ENCODE peak calls at places on chromosomes 5 and 9, in eight cellular contexts. U is bronchial epithelial cell, P is upper lobe of right lung, D is stomach, S is right atrium auricular region, R is OCI-LY7, T is cardiac fibroblast, G is GM06990. E is an unnamed sample.

GRCh38 chr5:50320131-50320749 is 120.8 kb downstream of the EMB start:
- DNase-seq in U (peak), P (no peak), D (no peak), S (no peak), R (peak), T (no peak), G (no peak), E (no peak)

GRCh38 chr5:142823176-142823575 is 53.0 kb downstream of the ARHGAP26 start:
- DNase-seq in U (no peak), P (no peak), D (no peak), S (no peak), R (no peak), T (no peak), G (no peak), E (no peak)

GRCh38 chr5:107092695-107093094 is 578.0 kb downstream of the EFNA5 start:
- DNase-seq in U (peak), P (no peak), D (no peak), S (no peak), R (no peak), T (no peak), G (no peak), E (no peak)

GRCh38 chr5:124103671-124104070 is 591.7 kb downstream of the CSNK1G3 start:
- DNase-seq in U (peak), P (no peak), D (no peak), S (no peak), R (no peak), T (no peak), G (no peak), E (no peak)

GRCh38 chr5:102223542-102224444 is 72.3 kb downstream of the SLCO4C1 start:
- DNase-seq in U (peak), P (no peak), D (no peak), S (no peak), R (peak), T (peak), G (peak), E (no peak)

GRCh38 chr5:135223404-135223803 is 175.6 kb downstream of the MACROH2A1 start:
- DNase-seq in U (no peak), P (peak), D (peak), S (peak), R (no peak), T (no peak), G (no peak), E (peak)

GRCh38 chr5:73938280-73938937 is 312.4 kb downstream of the ARHGEF28 start:
- DNase-seq in U (peak), P (no peak), D (no peak), S (no peak), R (no peak), T (peak), G (no peak), E (no peak)

GRCh38 chr5:10892135-10892910 is 131.3 kb upstream of the DAP start:
- DNase-seq in U (no peak), P (no peak), D (no peak), S (no peak), R (no peak), T (no peak), G (no peak), E (no peak)

GRCh38 chr9:117415584-117415937 is 704 bp upstream of the ASTN2 start:
- DNase-seq in U (no peak), P (no peak), D (no peak), S (no peak), R (no peak), T (no peak), G (no peak), E (no peak)

GRCh38 chr9:8784813-8785212 is 985.2 kb upstream of the DMAC1 start:
- DNase-seq in U (peak), P (no peak), D (no peak), S (no peak), R (no peak), T (no peak), G (no peak), E (no peak)

GRCh38 chr5:107794731-107795130 is 124.0 kb upstream of the EFNA5 start:
- DNase-seq in U (no peak), P (no peak), D (no peak), S (no peak), R (no peak), T (no peak), G (no peak), E (no peak)

GRCh38 chr9:136279471-136279870 is 24.4 kb downstream of the CCDC187 start:
- DNase-seq in U (no peak), P (no peak), D (no peak), S (no peak), R (no peak), T (no peak), G (no peak), E (no peak)

GRCh38 chr9:136282272-136282861 is 21.5 kb downstream of the CCDC187 start:
- DNase-seq in U (no peak), P (no peak), D (no peak), S (no peak), R (peak), T (no peak), G (no peak), E (no peak)

GRCh38 chr9:136283291-136284235 is 20.3 kb downstream of the CCDC187 start:
- DNase-seq in U (peak), P (peak), D (peak), S (peak), R (peak), T (peak), G (peak), E (peak)

GRCh38 chr9:136280535-136281315 is 23.2 kb downstream of the CCDC187 start:
- DNase-seq in U (no peak), P (no peak), D (no peak), S (no peak), R (no peak), T (no peak), G (no peak), E (no peak)

DNA sequence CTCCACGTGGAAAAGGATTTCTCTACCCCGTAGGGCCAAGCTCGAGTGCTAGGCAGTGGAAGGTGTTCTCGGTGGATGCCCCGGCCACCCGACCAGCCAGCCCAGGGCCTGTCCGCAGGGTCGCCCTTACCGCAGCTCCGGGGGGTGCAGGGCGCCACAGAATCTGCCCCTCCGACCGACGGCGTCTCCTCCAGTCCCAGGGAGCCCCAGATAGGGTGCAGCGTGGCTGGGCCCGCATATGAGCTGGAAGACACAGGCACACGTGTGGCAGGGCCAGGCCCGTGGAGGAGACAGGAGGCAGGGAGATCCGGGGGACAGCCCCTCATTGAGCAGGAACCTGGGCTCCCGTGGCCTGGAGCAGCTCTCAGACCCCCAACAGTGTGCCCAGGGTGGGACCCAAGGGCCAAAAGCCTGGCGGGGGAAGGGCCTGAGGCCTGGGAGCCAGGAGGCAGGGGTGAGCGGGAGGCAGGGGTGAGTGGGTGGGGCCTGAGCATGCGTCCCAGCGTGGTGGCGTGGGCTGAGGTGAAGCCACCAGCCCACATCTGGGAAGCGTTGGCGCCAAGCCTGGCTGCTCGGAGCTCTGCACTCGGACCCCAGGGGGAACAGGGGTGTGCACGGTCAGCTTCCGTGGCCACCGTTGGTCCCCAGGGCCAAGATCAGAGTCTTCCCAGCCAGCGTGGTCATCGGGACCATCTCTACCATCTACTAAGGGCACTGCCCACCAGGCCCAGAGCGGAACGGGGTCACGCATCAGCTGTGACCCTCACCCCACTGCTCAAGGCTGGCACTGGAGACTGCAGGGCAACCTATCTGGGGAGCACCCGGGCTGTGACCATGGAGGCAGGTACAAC is 22.2 kb downstream of the CCDC187 start:
- DNase-seq in U (no peak), P (no peak), D (no peak), S (no peak), R (no peak), T (no peak), G (no peak), E (no peak)
- H3K4me3 ChIP-seq in U (no peak), P (no peak), D (no peak), S (no peak), R (no peak), T (no peak), G (no peak), E (no peak)

GRCh38 chr5:132754947-132755346 is 7.7 kb downstream of the CCNI2 start:
- DNase-seq in U (peak), P (no peak), D (no peak), S (no peak), R (no peak), T (peak), G (no peak), E (no peak)
- TF ChIP-seq CTCF in U (no peak), P (no peak), D (no peak), S (peak), R (peak), T (peak), G (no peak), E (no peak)

GRCh38 chr9:36258170-36258988 is at the start of gene GNE:
- DNase-seq in U (peak), P (peak), D (peak), S (peak), R (peak), T (peak), G (peak), E (peak)
- H3K4me3 ChIP-seq in U (peak), P (peak), D (peak), S (peak), R (peak), T (peak), G (peak), E (peak)

GRCh38 chr5:179139111-179139935 is 79.2 kb downstream of the ZNF354C start:
- DNase-seq in U (no peak), P (no peak), D (no peak), S (no peak), R (no peak), T (no peak), G (no peak), E (no peak)
- TF ChIP-seq CTCF in U (no peak), P (no peak), D (no peak), S (no peak), R (no peak), T (no peak), G (no peak), E (no peak)

E was measured in coronary artery.